ENCODE peak calls at places on chromosome 21, in ten cellular contexts. One of them, this sample, is unnamed.

GRCh38 chr21:39867198-39867650 is at the start of gene PCP4:
- DNase-seq in neural progenitor cell: peak
- DNase-seq in prostate gland: peak
- DNase-seq in heart left ventricle: no peak
- DNase-seq in GM23338: peak
- DNase-seq in tibial artery: peak
- DNase-seq in pancreas: peak
- DNase-seq in ovary: peak
- DNase-seq in HCT116: peak
- DNase-seq in A673: peak
- DNase-seq in this sample: peak

GRCh38 chr21:43768868-43769167 is 7.3 kb downstream of the CSTB start:
- DNase-seq in GM23338: peak
- DNase-seq in prostate gland: no peak
- DNase-seq in ovary: no peak
- DNase-seq in heart left ventricle: no peak
- DNase-seq in A673: no peak
- DNase-seq in HCT116: no peak
- DNase-seq in tibial artery: no peak
- DNase-seq in pancreas: peak
- DNase-seq in neural progenitor cell: peak
- DNase-seq in this sample: peak

GRCh38 chr21:37555672-37556261 is 189.2 kb downstream of the DYRK1A start:
- DNase-seq in prostate gland: no peak
- DNase-seq in A673: no peak
- DNase-seq in ovary: no peak
- DNase-seq in heart left ventricle: peak
- DNase-seq in tibial artery: no peak
- DNase-seq in HCT116: no peak
- DNase-seq in GM23338: no peak
- DNase-seq in neural progenitor cell: peak
- DNase-seq in pancreas: no peak
- DNase-seq in this sample: no peak

GRCh38 chr21:44934797-44935532 is 4.9 kb upstream of the SLX9 start:
- DNase-seq in pancreas: peak
- DNase-seq in GM23338: no peak
- DNase-seq in A673: no peak
- DNase-seq in tibial artery: no peak
- DNase-seq in heart left ventricle: no peak
- DNase-seq in ovary: no peak
- DNase-seq in prostate gland: no peak
- DNase-seq in HCT116: no peak
- DNase-seq in neural progenitor cell: no peak
- DNase-seq in this sample: no peak

GRCh38 chr21:42007541-42007940 is 2.6 kb downstream of the ZBTB21 start:
- DNase-seq in HCT116: no peak
- DNase-seq in neural progenitor cell: no peak
- DNase-seq in heart left ventricle: no peak
- DNase-seq in A673: no peak
- DNase-seq in pancreas: no peak
- DNase-seq in ovary: no peak
- DNase-seq in tibial artery: no peak
- DNase-seq in prostate gland: no peak
- DNase-seq in GM23338: no peak
- DNase-seq in this sample: no peak

GRCh38 chr21:41507521-41508414 is at the start of gene TMPRSS2:
- DNase-seq in pancreas: peak
- DNase-seq in GM23338: peak
- DNase-seq in neural progenitor cell: peak
- DNase-seq in tibial artery: no peak
- DNase-seq in HCT116: no peak
- DNase-seq in A673: no peak
- DNase-seq in heart left ventricle: no peak
- DNase-seq in ovary: no peak
- DNase-seq in prostate gland: peak
- DNase-seq in this sample: peak

GRCh38 chr21:25179116-25179515 is 428.2 kb downstream of the MRPL39 start:
- DNase-seq in neural progenitor cell: no peak
- DNase-seq in ovary: no peak
- DNase-seq in A673: no peak
- DNase-seq in heart left ventricle: no peak
- DNase-seq in prostate gland: no peak
- DNase-seq in HCT116: no peak
- DNase-seq in tibial artery: no peak
- DNase-seq in GM23338: no peak
- DNase-seq in pancreas: no peak
- DNase-seq in this sample: no peak

GRCh38 chr21:42219606-42220137 is 732 bp downstream of the ABCG1 start:
- DNase-seq in prostate gland: no peak
- DNase-seq in neural progenitor cell: peak
- DNase-seq in ovary: no peak
- DNase-seq in heart left ventricle: peak
- DNase-seq in GM23338: peak
- DNase-seq in tibial artery: no peak
- DNase-seq in A673: peak
- DNase-seq in HCT116: no peak
- DNase-seq in pancreas: no peak
- DNase-seq in this sample: peak

GRCh38 chr21:43694437-43695079 is 24.4 kb upstream of the PDXK start:
- DNase-seq in neural progenitor cell: no peak
- DNase-seq in tibial artery: no peak
- DNase-seq in GM23338: no peak
- DNase-seq in prostate gland: no peak
- DNase-seq in HCT116: no peak
- DNase-seq in heart left ventricle: no peak
- DNase-seq in A673: no peak
- DNase-seq in pancreas: no peak
- DNase-seq in ovary: no peak
- DNase-seq in this sample: no peak

GRCh38 chr21:27725916-27726315 is 759.0 kb upstream of the ADAMTS5 start:
- DNase-seq in GM23338: no peak
- DNase-seq in heart left ventricle: no peak
- DNase-seq in prostate gland: no peak
- DNase-seq in neural progenitor cell: no peak
- DNase-seq in HCT116: no peak
- DNase-seq in tibial artery: no peak
- DNase-seq in A673: no peak
- DNase-seq in pancreas: no peak
- DNase-seq in ovary: no peak
- DNase-seq in this sample: no peak

GRCh38 chr21:15437873-15438272 is 291.9 kb upstream of the USP25 start:
- DNase-seq in A673: no peak
- DNase-seq in ovary: no peak
- DNase-seq in tibial artery: no peak
- DNase-seq in heart left ventricle: no peak
- DNase-seq in neural progenitor cell: no peak
- DNase-seq in HCT116: no peak
- DNase-seq in prostate gland: no peak
- DNase-seq in pancreas: no peak
- DNase-seq in GM23338: peak
- DNase-seq in this sample: no peak

GRCh38 chr21:44737706-44738354 is 26.5 kb upstream of the TSPEAR start:
- DNase-seq in HCT116: no peak
- DNase-seq in tibial artery: no peak
- DNase-seq in neural progenitor cell: peak
- DNase-seq in ovary: no peak
- DNase-seq in prostate gland: no peak
- DNase-seq in pancreas: no peak
- DNase-seq in A673: no peak
- DNase-seq in heart left ventricle: no peak
- DNase-seq in GM23338: peak
- DNase-seq in this sample: no peak

GRCh38 chr21:35922618-35923017 is 137.7 kb downstream of the SETD4 start:
- DNase-seq in heart left ventricle: no peak
- DNase-seq in neural progenitor cell: no peak
- DNase-seq in pancreas: no peak
- DNase-seq in A673: no peak
- DNase-seq in GM23338: no peak
- DNase-seq in tibial artery: no peak
- DNase-seq in HCT116: no peak
- DNase-seq in prostate gland: no peak
- DNase-seq in ovary: no peak
- DNase-seq in this sample: no peak
- TF ChIP-seq CTCF in heart left ventricle: no peak
- TF ChIP-seq CTCF in neural progenitor cell: no peak
- TF ChIP-seq CTCF in pancreas: no peak
- TF ChIP-seq CTCF in A673: no peak
- TF ChIP-seq CTCF in GM23338: no peak
- TF ChIP-seq CTCF in tibial artery: no peak
- TF ChIP-seq CTCF in HCT116: no peak
- TF ChIP-seq CTCF in prostate gland: no peak
- TF ChIP-seq CTCF in ovary: no peak
- TF ChIP-seq CTCF in this sample: no peak

DNA sequence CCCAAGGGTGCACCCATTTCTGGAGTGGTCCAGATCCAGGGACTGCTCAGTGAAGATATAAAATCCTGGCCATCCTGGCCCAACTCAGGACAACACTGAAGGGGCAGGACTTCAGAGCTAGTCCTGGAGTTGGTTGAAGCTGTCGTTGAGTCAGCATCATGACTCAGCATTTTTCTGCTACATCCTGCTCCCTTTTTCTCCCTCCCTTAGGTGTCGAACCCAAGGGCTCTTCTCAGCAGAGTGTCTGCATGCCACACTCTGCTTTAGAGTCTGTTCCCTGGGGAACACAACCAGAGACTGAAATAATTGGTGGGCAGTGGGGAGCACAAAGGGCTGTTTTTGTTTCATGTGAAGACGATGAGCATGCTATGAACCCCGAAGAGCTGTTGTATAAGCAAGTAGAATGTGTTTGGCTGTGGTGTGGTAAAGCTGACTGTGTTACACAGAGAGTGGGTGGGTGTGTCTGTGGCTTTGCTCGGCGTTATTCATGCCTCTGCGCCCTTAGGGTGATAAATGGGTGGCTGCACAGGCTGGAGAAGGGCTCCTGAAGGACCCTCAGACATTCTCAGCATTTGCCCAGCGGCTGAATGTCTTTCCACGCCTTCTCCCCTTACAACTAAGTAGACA is 167.2 kb downstream of the CYYR1 start:
- DNase-seq in GM23338: peak
- DNase-seq in pancreas: no peak
- DNase-seq in ovary: no peak
- DNase-seq in HCT116: no peak
- DNase-seq in A673: peak
- DNase-seq in tibial artery: no peak
- DNase-seq in heart left ventricle: no peak
- DNase-seq in prostate gland: no peak
- DNase-seq in neural progenitor cell: peak
- DNase-seq in this sample: peak
- H3K27ac ChIP-seq in GM23338: no peak
- H3K27ac ChIP-seq in pancreas: no peak
- H3K27ac ChIP-seq in ovary: no peak
- H3K27ac ChIP-seq in HCT116: no peak
- H3K27ac ChIP-seq in A673: peak
- H3K27ac ChIP-seq in tibial artery: no peak
- H3K27ac ChIP-seq in heart left ventricle: no peak
- H3K27ac ChIP-seq in prostate gland: no peak
- H3K27ac ChIP-seq in neural progenitor cell: no peak
- H3K27ac ChIP-seq in this sample: no peak

GRCh38 chr21:32991299-32991850 is 34.4 kb upstream of the OLIG2 start:
- DNase-seq in prostate gland: no peak
- DNase-seq in heart left ventricle: no peak
- DNase-seq in ovary: no peak
- DNase-seq in HCT116: no peak
- DNase-seq in tibial artery: no peak
- DNase-seq in pancreas: no peak
- DNase-seq in A673: no peak
- DNase-seq in GM23338: no peak
- DNase-seq in neural progenitor cell: peak
- DNase-seq in this sample: no peak

GRCh38 chr21:32990666-32991065 is 35.1 kb upstream of the OLIG2 start:
- DNase-seq in A673: no peak
- DNase-seq in HCT116: no peak
- DNase-seq in tibial artery: no peak
- DNase-seq in prostate gland: no peak
- DNase-seq in GM23338: no peak
- DNase-seq in pancreas: no peak
- DNase-seq in ovary: no peak
- DNase-seq in neural progenitor cell: peak
- DNase-seq in heart left ventricle: no peak
- DNase-seq in this sample: no peak

GRCh38 chr21:32993894-32994293 is 31.8 kb upstream of the OLIG2 start:
- DNase-seq in pancreas: no peak
- DNase-seq in ovary: no peak
- DNase-seq in HCT116: no peak
- DNase-seq in GM23338: no peak
- DNase-seq in A673: no peak
- DNase-seq in heart left ventricle: no peak
- DNase-seq in prostate gland: no peak
- DNase-seq in neural progenitor cell: no peak
- DNase-seq in tibial artery: no peak
- DNase-seq in this sample: no peak

DNA sequence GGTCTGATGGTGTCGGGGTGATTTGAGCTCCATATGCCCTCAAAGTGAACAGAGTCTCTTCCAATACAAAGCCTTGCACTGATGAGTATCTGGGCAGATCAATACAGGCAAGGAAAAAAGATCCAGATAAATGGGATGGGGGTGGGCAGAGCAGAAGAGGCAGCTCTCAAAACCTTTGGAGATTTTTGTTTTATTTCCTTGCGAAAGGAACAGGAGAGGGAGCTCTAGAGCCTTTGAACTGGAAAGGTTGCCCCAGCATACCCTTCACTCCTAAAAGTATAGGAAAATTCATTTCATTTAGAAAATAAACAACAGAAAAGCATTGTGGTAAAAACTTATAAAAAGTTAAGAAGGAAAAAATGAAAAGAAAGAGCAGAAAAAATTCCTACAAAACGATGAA is 31.4 kb upstream of the OLIG2 start:
- DNase-seq in neural progenitor cell: no peak
- DNase-seq in A673: peak
- DNase-seq in ovary: no peak
- DNase-seq in prostate gland: no peak
- DNase-seq in heart left ventricle: no peak
- DNase-seq in pancreas: no peak
- DNase-seq in tibial artery: no peak
- DNase-seq in GM23338: peak
- DNase-seq in HCT116: no peak
- DNase-seq in this sample: no peak
- TF ChIP-seq CTCF in neural progenitor cell: peak
- TF ChIP-seq CTCF in A673: peak
- TF ChIP-seq CTCF in ovary: no peak
- TF ChIP-seq CTCF in prostate gland: peak
- TF ChIP-seq CTCF in heart left ventricle: peak
- TF ChIP-seq CTCF in pancreas: no peak
- TF ChIP-seq CTCF in tibial artery: no peak
- TF ChIP-seq CTCF in GM23338: peak
- TF ChIP-seq CTCF in HCT116: peak
- TF ChIP-seq CTCF in this sample: peak

DNA sequence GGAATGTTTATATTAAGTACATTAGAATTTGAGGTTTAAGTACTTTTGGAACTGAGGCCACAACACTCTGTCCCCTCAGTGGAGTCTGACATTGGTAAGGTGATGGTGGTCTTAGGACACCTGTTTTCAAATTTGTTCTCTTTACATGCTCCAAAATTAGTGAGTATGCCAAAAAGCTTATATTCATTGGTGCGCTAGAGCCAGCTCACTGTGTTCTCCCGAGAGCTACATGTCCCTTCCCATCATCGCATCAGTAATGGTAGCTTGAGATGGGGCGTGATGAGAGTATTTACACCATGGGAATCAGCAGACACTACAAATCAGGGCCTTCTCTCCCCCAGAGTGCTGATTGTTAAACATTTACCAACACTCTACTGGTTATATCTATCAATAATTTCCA is 19.5 kb downstream of the ETS2 start:
- DNase-seq in tibial artery: no peak
- DNase-seq in ovary: no peak
- DNase-seq in neural progenitor cell: no peak
- DNase-seq in pancreas: no peak
- DNase-seq in GM23338: no peak
- DNase-seq in A673: no peak
- DNase-seq in heart left ventricle: no peak
- DNase-seq in HCT116: no peak
- DNase-seq in prostate gland: no peak
- DNase-seq in this sample: no peak
- H3K27ac ChIP-seq in tibial artery: peak
- H3K27ac ChIP-seq in ovary: no peak
- H3K27ac ChIP-seq in neural progenitor cell: no peak
- H3K27ac ChIP-seq in pancreas: no peak
- H3K27ac ChIP-seq in GM23338: no peak
- H3K27ac ChIP-seq in A673: no peak
- H3K27ac ChIP-seq in heart left ventricle: no peak
- H3K27ac ChIP-seq in HCT116: no peak
- H3K27ac ChIP-seq in prostate gland: no peak
- H3K27ac ChIP-seq in this sample: no peak